ENCODE peak calls at places on chromosomes 2 and 18, in seven cellular contexts. T, E, R, H, Z, F and S are unnamed samples.

GRCh38 chr2:127526940-127527804 is 883 bp upstream of the IWS1 start:
- DNase-seq in T (peak; percentile 24), E (no peak), R (peak; percentile 44), H (no peak), Z (no peak), F (no peak), S (no peak)

GRCh38 chr2:117686699-117687098 is 127.8 kb upstream of the DDX18 start:
- DNase-seq in T (no peak), E (no peak), R (no peak), H (no peak), Z (no peak), F (no peak), S (no peak)

GRCh38 chr2:27992787-27993747 is 102.5 kb downstream of the BABAM2 start:
- DNase-seq in T (no peak), E (no peak), R (no peak), H (no peak), Z (no peak), F (no peak), S (no peak)

GRCh38 chr2:69773201-69773600 is 31.3 kb downstream of the ANXA4 start:
- DNase-seq in T (no peak), E (no peak), R (no peak), H (no peak), Z (no peak), F (no peak), S (no peak)

GRCh38 chr2:8304821-8305766 is 376.8 kb upstream of the ID2 start:
- DNase-seq in T (peak; percentile 31), E (no peak), R (no peak), H (no peak), Z (no peak), F (no peak), S (no peak)

GRCh38 chr2:17752892-17753802 is 463 bp downstream of the SMC6 start:
- DNase-seq in T (peak; percentile 50), E (no peak), R (peak; percentile 82), H (no peak), Z (peak; percentile 56), F (peak; percentile 56), S (peak; percentile 91)

GRCh38 chr18:30889582-30890301 is 152.8 kb downstream of the DSC3 start:
- DNase-seq in T (no peak), E (no peak), R (peak; percentile 3), H (no peak), Z (no peak), F (no peak), S (no peak)

GRCh38 chr2:9771481-9772017 is 71.7 kb upstream of the TAF1B start:
- DNase-seq in T (peak; percentile 40), E (no peak), R (peak; percentile 63), H (no peak), Z (no peak), F (no peak), S (no peak)

GRCh38 chr2:85707304-85707703 is 13.1 kb downstream of the GNLY start:
- DNase-seq in T (peak; percentile 74), E (no peak), R (peak; percentile 70), H (no peak), Z (peak; percentile 58), F (peak; percentile 67), S (no peak)

GRCh38 chr2:72841462-72842125 is 15.8 kb upstream of the EXOC6B start:
- DNase-seq in T (no peak), E (no peak), R (no peak), H (no peak), Z (no peak), F (no peak), S (peak; percentile 55)

DNA sequence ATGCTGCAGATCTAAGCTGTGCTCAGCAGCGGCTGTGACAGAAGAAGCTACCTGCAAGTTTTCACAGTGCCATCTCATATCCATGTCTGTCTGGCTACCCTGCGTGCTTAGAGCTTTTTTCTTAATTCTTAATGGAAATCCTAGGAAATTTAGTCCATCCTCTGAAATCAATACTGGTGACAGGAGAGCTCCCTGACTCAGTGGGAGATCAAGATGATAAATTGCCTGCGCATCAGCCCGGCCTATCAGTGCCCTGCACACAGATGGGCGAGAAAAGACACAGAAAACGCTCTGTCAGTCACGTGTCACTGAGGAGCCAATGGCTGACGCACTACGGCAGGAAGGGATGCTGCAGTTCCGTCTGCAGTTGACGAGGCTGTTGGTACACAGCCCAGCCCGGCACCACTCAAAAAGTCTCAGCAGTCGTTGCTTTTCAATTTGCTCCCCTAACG is 819.6 kb upstream of the FSHR start:
- DNase-seq in T (no peak), E (peak; percentile 24), R (peak; percentile 65), H (peak; percentile 76), Z (peak; percentile 23), F (peak; percentile 45), S (no peak)
- TF ChIP-seq EP300 in T (no peak), E (no peak), R (no peak), H (no peak), Z (no peak), F (no peak), S (no peak)

DNA sequence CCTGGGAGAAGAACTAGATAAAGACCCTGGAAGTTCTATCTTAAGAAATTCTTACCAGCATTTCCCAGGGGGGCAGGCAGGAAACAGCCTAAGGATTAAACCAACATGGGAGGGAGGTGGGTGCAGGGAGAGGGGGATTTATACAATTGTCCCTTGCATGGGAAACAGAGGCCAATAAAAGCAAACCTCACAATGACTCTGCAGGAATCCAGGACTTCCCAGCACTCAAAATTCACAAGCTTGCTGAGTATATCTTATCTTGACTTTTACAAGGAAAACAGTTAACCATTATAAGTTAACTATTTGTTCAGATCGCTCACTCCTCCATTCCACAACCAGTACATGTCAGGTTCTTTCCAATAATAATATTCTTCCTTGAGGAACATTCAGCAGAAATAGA is 241.3 kb downstream of the MREG start:
- DNase-seq in T (no peak), E (no peak), R (no peak), H (no peak), Z (no peak), F (no peak), S (no peak)
- TF ChIP-seq EP300 in T (peak; percentile 58), E (no peak), R (no peak), H (no peak), Z (no peak), F (no peak), S (no peak)

GRCh38 chr2:1591461-1591770 is 152.9 kb downstream of the PXDN start:
- DNase-seq in T (no peak), E (no peak), R (no peak), H (no peak), Z (no peak), F (no peak), S (no peak)
- TF ChIP-seq EP300 in T (no peak), E (no peak), R (no peak), H (no peak), Z (no peak), F (no peak), S (no peak)

DNA sequence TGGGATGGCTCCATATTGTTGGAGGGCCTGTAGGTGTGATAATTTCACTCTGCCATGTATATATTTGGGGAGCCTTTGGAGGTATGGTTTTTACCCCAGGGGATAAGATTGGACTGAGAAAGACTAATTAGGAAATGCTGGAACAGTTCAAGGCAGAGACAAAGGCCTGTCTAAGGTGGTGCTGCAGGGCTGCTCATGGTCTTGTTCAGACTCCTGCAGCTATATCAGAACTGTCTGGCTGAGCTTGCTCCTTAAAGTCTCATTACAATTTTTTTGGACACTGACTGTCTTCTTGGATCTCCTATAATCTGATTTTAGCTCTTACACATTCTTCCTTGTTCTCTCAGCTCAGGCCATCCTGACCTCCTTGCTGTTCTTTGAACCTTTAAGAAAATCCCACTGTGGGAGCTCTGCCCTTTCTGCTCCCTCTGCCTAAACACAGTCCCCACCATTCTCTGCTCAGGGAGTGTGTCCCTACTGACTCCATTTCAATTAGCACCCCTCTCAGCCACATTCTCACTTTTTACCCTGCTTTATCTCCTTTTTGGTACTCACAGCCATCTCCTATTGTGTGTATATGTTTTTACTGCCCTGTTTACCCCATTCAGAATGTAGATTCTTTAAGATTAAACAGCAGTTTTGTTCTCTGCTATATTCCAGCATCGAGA is 468.7 kb upstream of the FANCL start:
- DNase-seq in T (no peak), E (no peak), R (no peak), H (no peak), Z (no peak), F (no peak), S (no peak)
- TF ChIP-seq EP300 in T (no peak), E (no peak), R (no peak), H (no peak), Z (no peak), F (no peak), S (no peak)

GRCh38 chr2:101231253-101231652 is 21.4 kb upstream of the CNOT11 start:
- DNase-seq in T (no peak), E (no peak), R (no peak), H (no peak), Z (no peak), F (no peak), S (no peak)

GRCh38 chr2:101230541-101230993 is 22.1 kb upstream of the CNOT11 start:
- DNase-seq in T (no peak), E (no peak), R (no peak), H (no peak), Z (no peak), F (no peak), S (no peak)

GRCh38 chr2:101231937-101232336 is 20.7 kb upstream of the CNOT11 start:
- DNase-seq in T (peak; percentile 29), E (no peak), R (no peak), H (no peak), Z (no peak), F (no peak), S (no peak)

GRCh38 chr2:101232770-101233169 is 19.9 kb upstream of the CNOT11 start:
- DNase-seq in T (no peak), E (no peak), R (no peak), H (no peak), Z (no peak), F (no peak), S (no peak)

GRCh38 chr2:101234169-101234938 is 18.3 kb upstream of the CNOT11 start:
- DNase-seq in T (no peak), E (no peak), R (no peak), H (no peak), Z (no peak), F (peak; percentile 62), S (no peak)
- TF ChIP-seq EP300 in T (no peak), E (no peak), R (no peak), H (no peak), Z (no peak), F (no peak), S (no peak)

GRCh38 chr2:45627911-45628310 is 16.8 kb upstream of the SRBD1 start:
- DNase-seq in T (no peak), E (no peak), R (no peak), H (no peak), Z (no peak), F (no peak), S (no peak)
- TF ChIP-seq EP300 in T (no peak), E (no peak), R (no peak), H (no peak), Z (no peak), F (no peak), S (no peak)